ENCODE peak calls at places on chromosomes 5 and 9, in five cellular contexts. One of them, this sample, is unnamed.
A peak's percentile ranks its signal among the peaks of the same experiment; 100 is the strongest.

GRCh38 chr9:3478549-3478953 is 47.2 kb downstream of the RFX3 start:
- DNase-seq in tibial nerve: no peak
- DNase-seq in fibroblast of mammary gland: no peak
- DNase-seq in adipocyte: peak; percentile 27
- DNase-seq in AG10803: peak; percentile 25
- DNase-seq in this sample: no peak

GRCh38 chr5:65811895-65812294 is 89.9 kb downstream of the NLN start:
- DNase-seq in AG10803: no peak
- DNase-seq in adipocyte: no peak
- DNase-seq in tibial nerve: no peak
- DNase-seq in fibroblast of mammary gland: no peak
- DNase-seq in this sample: peak; percentile 69

GRCh38 chr9:79054500-79054899 is 517.3 kb upstream of the TLE4 start:
- DNase-seq in AG10803: peak; percentile 5
- DNase-seq in fibroblast of mammary gland: no peak
- DNase-seq in adipocyte: no peak
- DNase-seq in tibial nerve: no peak
- DNase-seq in this sample: peak; percentile 22

GRCh38 chr9:6984941-6985578 is 227.3 kb downstream of the KDM4C start:
- DNase-seq in tibial nerve: no peak
- DNase-seq in fibroblast of mammary gland: no peak
- DNase-seq in adipocyte: no peak
- DNase-seq in AG10803: peak; percentile 9
- DNase-seq in this sample: no peak

GRCh38 chr9:127279717-127280285 is 15.2 kb downstream of the GARNL3 start:
- DNase-seq in tibial nerve: no peak
- DNase-seq in AG10803: no peak
- DNase-seq in fibroblast of mammary gland: no peak
- DNase-seq in adipocyte: no peak
- DNase-seq in this sample: no peak

GRCh38 chr5:157744055-157745011 is 821 bp downstream of the LSM11 start:
- DNase-seq in fibroblast of mammary gland: no peak
- DNase-seq in AG10803: no peak
- DNase-seq in adipocyte: peak; percentile 55
- DNase-seq in tibial nerve: no peak
- DNase-seq in this sample: peak; percentile 25

GRCh38 chr9:71472400-71472799 is 295.9 kb downstream of the CEMIP2 start:
- DNase-seq in AG10803: no peak
- DNase-seq in adipocyte: no peak
- DNase-seq in fibroblast of mammary gland: no peak
- DNase-seq in tibial nerve: no peak
- DNase-seq in this sample: no peak

GRCh38 chr9:112091805-112092204 is 83.3 kb downstream of the SUSD1 start:
- DNase-seq in fibroblast of mammary gland: peak; percentile 17
- DNase-seq in tibial nerve: no peak
- DNase-seq in AG10803: peak; percentile 35
- DNase-seq in adipocyte: peak; percentile 41
- DNase-seq in this sample: peak; percentile 22

GRCh38 chr9:91411096-91411771 is 12.4 kb downstream of the NFIL3 start:
- DNase-seq in AG10803: peak; percentile 33
- DNase-seq in fibroblast of mammary gland: no peak
- DNase-seq in adipocyte: no peak
- DNase-seq in tibial nerve: no peak
- DNase-seq in this sample: peak; percentile 72

GRCh38 chr9:16459421-16460148 is 410.9 kb downstream of the BNC2 start:
- DNase-seq in tibial nerve: no peak
- DNase-seq in adipocyte: no peak
- DNase-seq in fibroblast of mammary gland: peak; percentile 37
- DNase-seq in AG10803: no peak
- DNase-seq in this sample: no peak

GRCh38 chr9:98772364-98773155 is 23.8 kb downstream of the ANKS6 start:
- DNase-seq in fibroblast of mammary gland: no peak
- DNase-seq in AG10803: no peak
- DNase-seq in adipocyte: no peak
- DNase-seq in tibial nerve: no peak
- DNase-seq in this sample: no peak

GRCh38 chr5:167284491-167284890 is 1007.0 kb upstream of the WWC1 start:
- DNase-seq in AG10803: peak; percentile 3
- DNase-seq in fibroblast of mammary gland: peak; percentile 51
- DNase-seq in tibial nerve: no peak
- DNase-seq in adipocyte: peak; percentile 47
- DNase-seq in this sample: no peak

GRCh38 chr5:14171621-14172020 is 28.5 kb downstream of the TRIO start:
- DNase-seq in adipocyte: peak; percentile 80
- DNase-seq in AG10803: peak; percentile 73
- DNase-seq in fibroblast of mammary gland: peak; percentile 65
- DNase-seq in tibial nerve: no peak
- DNase-seq in this sample: peak; percentile 92

GRCh38 chr9:91001146-91001611 is 199.6 kb downstream of the SYK start:
- DNase-seq in tibial nerve: no peak
- DNase-seq in fibroblast of mammary gland: peak; percentile 79
- DNase-seq in AG10803: peak; percentile 19
- DNase-seq in adipocyte: peak; percentile 56
- DNase-seq in this sample: no peak

GRCh38 chr9:23825700-23826099 is 340 bp downstream of the ELAVL2 start:
- DNase-seq in tibial nerve: no peak
- DNase-seq in adipocyte: peak; percentile 33
- DNase-seq in AG10803: peak; percentile 1
- DNase-seq in fibroblast of mammary gland: peak; percentile 6
- DNase-seq in this sample: no peak

GRCh38 chr9:23825143-23825531 is 903 bp downstream of the ELAVL2 start:
- DNase-seq in tibial nerve: no peak
- DNase-seq in adipocyte: no peak
- DNase-seq in AG10803: no peak
- DNase-seq in fibroblast of mammary gland: no peak
- DNase-seq in this sample: no peak

GRCh38 chr9:23826120-23826629 is at the start of gene ELAVL2:
- DNase-seq in tibial nerve: peak; percentile 65
- DNase-seq in fibroblast of mammary gland: peak; percentile 89
- DNase-seq in AG10803: peak; percentile 96
- DNase-seq in adipocyte: peak; percentile 96
- DNase-seq in this sample: peak; percentile 31

GRCh38 chr9:23822331-23823169 is 3.5 kb downstream of the ELAVL2 start:
- DNase-seq in adipocyte: no peak
- DNase-seq in tibial nerve: no peak
- DNase-seq in fibroblast of mammary gland: no peak
- DNase-seq in AG10803: no peak
- DNase-seq in this sample: no peak

GRCh38 chr9:23824241-23825142 is 1.5 kb downstream of the ELAVL2 start:
- DNase-seq in AG10803: peak; percentile 2
- DNase-seq in adipocyte: peak; percentile 65
- DNase-seq in tibial nerve: no peak
- DNase-seq in fibroblast of mammary gland: no peak
- DNase-seq in this sample: no peak
- H3K4me3 ChIP-seq in AG10803: no peak overlapping the region
- H3K4me3 ChIP-seq in adipocyte: peak overlapping the region; percentile 83
- H3K4me3 ChIP-seq in tibial nerve: no peak overlapping the region
- H3K4me3 ChIP-seq in fibroblast of mammary gland: no peak overlapping the region
- H3K4me3 ChIP-seq in this sample: no peak overlapping the region

DNA sequence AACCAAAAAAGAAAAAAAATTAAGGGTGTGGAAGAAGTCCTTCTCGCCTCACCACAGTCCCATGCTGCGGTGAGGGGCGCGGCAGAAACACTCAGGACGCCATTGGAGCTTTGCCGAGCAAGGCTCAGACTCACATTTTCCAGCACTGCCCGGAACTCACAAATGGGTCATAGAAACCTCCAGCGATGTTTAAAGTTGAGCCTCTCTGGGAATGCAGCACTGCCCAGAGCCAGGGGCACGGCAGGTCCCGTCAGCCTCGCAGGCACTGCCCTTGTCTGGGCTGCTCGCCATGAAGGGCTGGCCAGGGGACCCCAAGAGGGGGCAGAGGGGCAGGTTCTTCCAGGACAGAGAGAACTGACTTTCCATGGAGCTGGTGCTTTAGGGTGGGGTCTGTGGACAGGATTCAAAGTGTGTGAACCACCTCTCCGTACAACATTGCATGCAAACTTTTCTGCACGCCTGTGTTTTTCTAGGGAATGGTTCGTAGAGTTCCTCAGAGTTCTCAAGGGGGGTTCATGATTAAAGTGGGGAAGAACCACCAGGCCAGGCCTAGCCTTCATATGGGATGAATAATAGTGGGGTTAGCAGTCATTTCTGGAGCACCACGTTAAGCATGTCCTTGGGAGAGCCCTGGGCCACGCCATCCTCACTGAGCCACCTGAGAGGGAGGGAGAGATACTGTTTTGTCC is 38.4 kb downstream of the PRRX2 start:
- DNase-seq in adipocyte: peak; percentile 95
- DNase-seq in fibroblast of mammary gland: peak; percentile 58
- DNase-seq in AG10803: peak; percentile 81
- DNase-seq in tibial nerve: peak; percentile 57
- DNase-seq in this sample: peak; percentile 21
- H3K4me3 ChIP-seq in adipocyte: peak overlapping the region; percentile 67
- H3K4me3 ChIP-seq in fibroblast of mammary gland: no peak overlapping the region
- H3K4me3 ChIP-seq in AG10803: peak overlapping the region; percentile 5
- H3K4me3 ChIP-seq in tibial nerve: no peak overlapping the region
- H3K4me3 ChIP-seq in this sample: no peak overlapping the region

GRCh38 chr9:134811079-134811672 is 69.4 kb upstream of the FCN2 start:
- DNase-seq in fibroblast of mammary gland: no peak
- DNase-seq in tibial nerve: no peak
- DNase-seq in adipocyte: no peak
- DNase-seq in AG10803: peak; percentile 17
- DNase-seq in this sample: no peak
- H3K4me3 ChIP-seq in fibroblast of mammary gland: no peak overlapping the region
- H3K4me3 ChIP-seq in tibial nerve: no peak overlapping the region
- H3K4me3 ChIP-seq in adipocyte: no peak overlapping the region
- H3K4me3 ChIP-seq in AG10803: no peak overlapping the region
- H3K4me3 ChIP-seq in this sample: no peak overlapping the region

DNA sequence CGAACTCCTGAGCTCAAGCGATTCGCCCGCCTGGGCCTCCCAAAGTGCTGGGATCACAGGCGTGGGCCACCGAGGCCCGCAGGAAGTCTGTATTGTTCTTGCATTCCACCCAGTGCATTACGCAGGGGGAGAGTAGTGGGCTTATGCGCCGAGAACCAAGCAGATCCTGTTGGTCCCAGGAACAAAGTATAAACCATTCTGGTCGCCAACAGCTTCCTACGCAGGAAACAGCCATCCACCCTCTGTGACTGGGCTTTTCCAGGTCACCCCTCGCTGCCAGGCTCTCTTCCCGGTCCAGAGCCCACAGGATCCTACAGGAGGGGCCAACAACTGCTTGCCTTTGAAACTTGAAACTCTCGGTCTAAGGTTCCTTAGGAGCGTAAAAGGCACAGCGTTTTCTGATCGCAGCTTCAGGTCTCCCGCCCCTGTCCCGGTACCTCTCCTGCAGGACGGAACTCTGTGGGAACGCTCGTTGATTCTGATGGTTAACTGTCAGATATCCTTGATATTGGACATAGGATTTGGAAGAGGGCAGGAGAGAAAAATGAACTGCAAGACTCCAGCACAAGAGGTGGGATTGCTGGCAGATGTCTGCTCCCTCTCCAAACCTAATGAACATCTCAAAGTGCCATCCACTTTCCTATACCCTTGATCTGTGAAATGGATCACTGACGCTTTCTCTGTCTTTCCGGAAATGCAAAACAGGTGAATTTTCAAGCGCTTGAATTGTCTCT is 4.2 kb upstream of the ANXA2R start:
- DNase-seq in fibroblast of mammary gland: peak; percentile 60
- DNase-seq in AG10803: peak; percentile 39
- DNase-seq in tibial nerve: no peak
- DNase-seq in adipocyte: peak; percentile 80
- DNase-seq in this sample: peak; percentile 63
- H3K4me3 ChIP-seq in fibroblast of mammary gland: peak overlapping the region; percentile 41
- H3K4me3 ChIP-seq in AG10803: peak overlapping the region; percentile 53
- H3K4me3 ChIP-seq in tibial nerve: no peak overlapping the region
- H3K4me3 ChIP-seq in adipocyte: peak overlapping the region; percentile 77
- H3K4me3 ChIP-seq in this sample: peak overlapping the region; percentile 56

GRCh38 chr9:130339306-130339705 is 73.7 kb downstream of the HMCN2 start:
- DNase-seq in fibroblast of mammary gland: no peak
- DNase-seq in AG10803: no peak
- DNase-seq in adipocyte: no peak
- DNase-seq in tibial nerve: no peak
- DNase-seq in this sample: no peak

GRCh38 chr9:130336885-130337284 is 71.3 kb downstream of the HMCN2 start:
- DNase-seq in AG10803: no peak
- DNase-seq in adipocyte: no peak
- DNase-seq in fibroblast of mammary gland: no peak
- DNase-seq in tibial nerve: no peak
- DNase-seq in this sample: no peak

GRCh38 chr9:130337784-130338380 is 72.3 kb downstream of the HMCN2 start:
- DNase-seq in fibroblast of mammary gland: no peak
- DNase-seq in AG10803: no peak
- DNase-seq in adipocyte: no peak
- DNase-seq in tibial nerve: no peak
- DNase-seq in this sample: no peak

GRCh38 chr9:130336027-130336595 is 70.6 kb downstream of the HMCN2 start:
- DNase-seq in tibial nerve: no peak
- DNase-seq in adipocyte: no peak
- DNase-seq in AG10803: peak; percentile 2
- DNase-seq in fibroblast of mammary gland: peak; percentile 16
- DNase-seq in this sample: peak; percentile 21

DNA sequence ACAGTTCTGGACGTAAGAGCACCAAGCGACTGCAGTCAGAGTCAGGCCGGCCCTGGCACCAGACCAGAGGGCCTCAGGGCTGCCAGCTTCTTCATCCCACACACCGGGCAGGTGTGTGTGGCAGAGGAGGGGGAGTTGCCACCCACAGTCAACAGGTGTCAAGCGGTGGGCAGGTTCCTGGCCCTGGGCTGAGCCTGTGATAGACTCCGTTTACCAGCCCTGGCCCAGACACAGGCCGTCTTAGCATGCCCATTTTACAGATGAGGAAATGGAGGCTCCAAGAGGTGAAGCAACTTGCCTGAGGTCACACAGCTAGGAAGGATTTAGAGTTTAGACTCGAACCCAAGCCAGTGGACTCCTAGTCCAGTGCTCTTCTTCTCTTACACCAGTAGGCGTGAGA is 71.8 kb downstream of the HMCN2 start:
- DNase-seq in fibroblast of mammary gland: no peak
- DNase-seq in adipocyte: no peak
- DNase-seq in tibial nerve: no peak
- DNase-seq in AG10803: no peak
- DNase-seq in this sample: no peak
- H3K4me3 ChIP-seq in fibroblast of mammary gland: no peak overlapping the region
- H3K4me3 ChIP-seq in adipocyte: no peak overlapping the region
- H3K4me3 ChIP-seq in tibial nerve: no peak overlapping the region
- H3K4me3 ChIP-seq in AG10803: no peak overlapping the region
- H3K4me3 ChIP-seq in this sample: no peak overlapping the region

GRCh38 chr9:137220317-137221094 is 1.5 kb downstream of the RNF208 start:
- DNase-seq in fibroblast of mammary gland: no peak
- DNase-seq in AG10803: no peak
- DNase-seq in adipocyte: no peak
- DNase-seq in tibial nerve: no peak
- DNase-seq in this sample: no peak

GRCh38 chr9:137219757-137220316 is 2.2 kb downstream of the RNF208 start:
- DNase-seq in adipocyte: no peak
- DNase-seq in AG10803: no peak
- DNase-seq in fibroblast of mammary gland: no peak
- DNase-seq in tibial nerve: no peak
- DNase-seq in this sample: no peak

GRCh38 chr9:137221095-137221374 is 1.0 kb downstream of the RNF208 start:
- DNase-seq in tibial nerve: no peak
- DNase-seq in adipocyte: no peak
- DNase-seq in AG10803: no peak
- DNase-seq in fibroblast of mammary gland: no peak
- DNase-seq in this sample: no peak

GRCh38 chr9:137222190-137223077 is at the start of gene RNF208:
- DNase-seq in fibroblast of mammary gland: no peak
- DNase-seq in tibial nerve: no peak
- DNase-seq in adipocyte: peak; percentile 48
- DNase-seq in AG10803: no peak
- DNase-seq in this sample: no peak

GRCh38 chr9:137221477-137222111 is 446 bp downstream of the RNF208 start:
- DNase-seq in tibial nerve: no peak
- DNase-seq in adipocyte: no peak
- DNase-seq in AG10803: no peak
- DNase-seq in fibroblast of mammary gland: no peak
- DNase-seq in this sample: no peak
- H3K4me3 ChIP-seq in tibial nerve: peak overlapping the region; percentile 24
- H3K4me3 ChIP-seq in adipocyte: no peak overlapping the region
- H3K4me3 ChIP-seq in AG10803: peak overlapping the region; percentile 27
- H3K4me3 ChIP-seq in fibroblast of mammary gland: no peak overlapping the region
- H3K4me3 ChIP-seq in this sample: peak overlapping the region; percentile 41

This sample was measured in fibroblast of villous mesenchyme.